ENCODE peak calls at places on chromosomes 6 and 20, in ten cellular contexts. B is transverse colon, U is AG10803, V is fibroblast of pulmonary artery, R is left lung, T is fibroblast of mammary gland, D is OCI-LY7, A is esophagus squamous epithelium, Q is GM12865, L is neural progenitor cell. W is an unnamed sample.
A peak's percentile ranks its signal among the peaks of the same experiment; 100 is the strongest.

GRCh38 chr6:72149715-72150114 is 263.4 kb downstream of the RIMS1 start:
- DNase-seq in B (no peak), U (no peak), V (no peak), R (no peak), T (no peak), D (no peak), A (no peak), Q (no peak), L (no peak), W (peak; percentile 87)

GRCh38 chr20:51811514-51811913 is 9.2 kb upstream of the SALL4 start:
- DNase-seq in B (no peak), U (no peak), V (no peak), R (no peak), T (no peak), D (no peak), A (no peak), Q (no peak), L (peak; percentile 15), W (no peak)

GRCh38 chr6:164039954-164040375 is 625.4 kb downstream of the QKI start:
- DNase-seq in B (peak; percentile 19), U (peak; percentile 61), V (peak; percentile 75), R (peak; percentile 47), T (peak; percentile 10), D (no peak), A (no peak), Q (no peak), L (no peak), W (no peak)

GRCh38 chr6:13766201-13766634 is 48.1 kb downstream of the MCUR1 start:
- DNase-seq in B (no peak), U (peak; percentile 84), V (peak; percentile 36), R (no peak), T (peak; percentile 70), D (no peak), A (no peak), Q (no peak), L (no peak), W (peak; percentile 59)

GRCh38 chr20:23507346-23507745 is 16.4 kb downstream of the CST8 start:
- DNase-seq in B (no peak), U (no peak), V (no peak), R (no peak), T (no peak), D (no peak), A (no peak), Q (no peak), L (peak; percentile 22), W (no peak)

GRCh38 chr20:6637160-6637579 is 130.3 kb upstream of the BMP2 start:
- DNase-seq in B (no peak), U (no peak), V (no peak), R (no peak), T (no peak), D (no peak), A (no peak), Q (no peak), L (no peak), W (peak; percentile 18)

GRCh38 chr6:12246900-12247299 is 43.3 kb upstream of the EDN1 start:
- DNase-seq in B (no peak), U (no peak), V (no peak), R (no peak), T (no peak), D (no peak), A (no peak), Q (no peak), L (no peak), W (peak; percentile 72)

GRCh38 chr6:163962627-163963117 is 548.2 kb downstream of the QKI start:
- DNase-seq in B (no peak), U (no peak), V (no peak), R (no peak), T (no peak), D (no peak), A (no peak), Q (no peak), L (no peak), W (no peak)

GRCh38 chr6:42505377-42505702 is 53.6 kb upstream of the TRERF1 start:
- DNase-seq in B (no peak), U (peak; percentile 58), V (peak; percentile 36), R (no peak), T (peak; percentile 82), D (no peak), A (no peak), Q (peak; percentile 61), L (no peak), W (peak; percentile 71)

GRCh38 chr6:137641474-137642077 is 147.4 kb upstream of the OLIG3 start:
- DNase-seq in B (peak; percentile 75), U (peak; percentile 79), V (peak; percentile 85), R (peak; percentile 62), T (peak; percentile 80), D (peak; percentile 76), A (no peak), Q (peak; percentile 83), L (peak; percentile 82), W (peak; percentile 80)

DNA sequence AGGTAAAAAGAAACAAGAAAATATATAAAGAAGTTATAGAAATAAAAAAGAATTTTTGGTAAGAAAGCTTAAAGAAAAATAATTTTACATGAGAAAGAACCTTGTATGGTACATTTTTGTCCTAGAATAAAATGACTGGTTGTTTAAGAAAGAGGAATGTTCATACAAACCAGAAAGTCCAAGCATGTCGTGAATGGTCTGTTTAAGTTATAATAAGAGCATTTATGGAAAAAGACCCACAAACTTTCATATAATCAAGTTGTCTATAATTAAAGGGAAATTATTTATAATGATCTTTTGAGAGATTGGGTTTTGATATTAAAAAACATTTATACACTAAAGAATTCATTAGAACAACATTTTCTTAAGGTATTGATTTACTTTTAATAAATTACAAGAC is 27.8 kb upstream of the FAM110A start:
- DNase-seq in B (no peak), U (no peak), V (no peak), R (no peak), T (peak; percentile 36), D (peak; percentile 66), A (no peak), Q (no peak), L (peak; percentile 70), W (no peak)
- TF ChIP-seq CTCF in B (no peak), U (no peak), V (no peak), R (no peak), T (no peak), D (no peak), A (no peak), Q (no peak), L (no peak), W (no peak)

GRCh38 chr6:96202571-96202970 is 186.8 kb downstream of the FUT9 start:
- DNase-seq in B (no peak), U (no peak), V (no peak), R (no peak), T (no peak), D (no peak), A (no peak), Q (no peak), L (no peak), W (no peak)

GRCh38 chr6:96194675-96195074 is 178.9 kb downstream of the FUT9 start:
- DNase-seq in B (no peak), U (no peak), V (no peak), R (no peak), T (no peak), D (no peak), A (no peak), Q (no peak), L (no peak), W (no peak)

GRCh38 chr6:96195272-96195671 is 179.5 kb downstream of the FUT9 start:
- DNase-seq in B (no peak), U (no peak), V (no peak), R (no peak), T (no peak), D (no peak), A (no peak), Q (no peak), L (no peak), W (no peak)

GRCh38 chr6:96197241-96197640 is 181.5 kb downstream of the FUT9 start:
- DNase-seq in B (no peak), U (no peak), V (no peak), R (no peak), T (no peak), D (no peak), A (no peak), Q (no peak), L (no peak), W (no peak)

GRCh38 chr6:96196633-96197032 is 180.9 kb downstream of the FUT9 start:
- DNase-seq in B (no peak), U (no peak), V (no peak), R (no peak), T (no peak), D (no peak), A (no peak), Q (no peak), L (no peak), W (peak; percentile 11)
- H3K4me3 ChIP-seq in B (no peak overlapping the region), U (no peak overlapping the region), V (no peak overlapping the region), R (no peak overlapping the region), T (no peak overlapping the region), D (no peak overlapping the region), A (no peak overlapping the region), Q (no peak overlapping the region), L (no peak overlapping the region), W (no peak overlapping the region)

GRCh38 chr20:55004044-55004443 is 528.7 kb downstream of the DOK5 start:
- DNase-seq in B (no peak), U (no peak), V (no peak), R (no peak), T (no peak), D (no peak), A (no peak), Q (no peak), L (no peak), W (peak; percentile 1)
- TF ChIP-seq CTCF in B (no peak), U (no peak), V (no peak), R (no peak), T (no peak), D (no peak), A (no peak), Q (no peak), L (no peak), W (peak; percentile 15)

GRCh38 chr20:45373353-45374100 is 4.6 kb downstream of the TP53TG5 start:
- DNase-seq in B (peak; percentile 95), U (peak; percentile 70), V (peak; percentile 86), R (peak; percentile 92), T (peak; percentile 78), D (peak; percentile 83), A (no peak), Q (peak; percentile 84), L (peak; percentile 90), W (peak; percentile 86)

GRCh38 chr20:45370571-45371204 is 7.4 kb downstream of the TP53TG5 start:
- DNase-seq in B (no peak), U (no peak), V (no peak), R (no peak), T (no peak), D (no peak), A (no peak), Q (no peak), L (no peak), W (no peak)

GRCh38 chr20:45372646-45373352 is 5.3 kb downstream of the TP53TG5 start:
- DNase-seq in B (no peak), U (peak; percentile 16), V (no peak), R (peak; percentile 53), T (no peak), D (no peak), A (no peak), Q (no peak), L (peak; percentile 51), W (peak; percentile 14)

GRCh38 chr20:45374101-45374467 is 4.0 kb downstream of the TP53TG5 start:
- DNase-seq in B (no peak), U (no peak), V (no peak), R (no peak), T (no peak), D (no peak), A (no peak), Q (no peak), L (no peak), W (no peak)

GRCh38 chr20:45372241-45372640 is 5.9 kb downstream of the TP53TG5 start:
- DNase-seq in B (no peak), U (no peak), V (no peak), R (no peak), T (no peak), D (no peak), A (no peak), Q (no peak), L (no peak), W (no peak)
- H3K4me3 ChIP-seq in B (no peak overlapping the region), U (no peak overlapping the region), V (no peak overlapping the region), R (no peak overlapping the region), T (no peak overlapping the region), D (no peak overlapping the region), A (no peak overlapping the region), Q (no peak overlapping the region), L (no peak overlapping the region), W (no peak overlapping the region)